ENCODE peak calls at places on chromosomes 11 and 22, in ten cellular contexts. Z is upper lobe of right lung; N is cardiac muscle cell; W is left ventricle myocardium inferior; L is CD4-positive, alpha-beta memory T cell; S is BE2C; D is sigmoid colon; G is brain microvascular endothelial cell; O is astrocyte of the spinal cord; T is cardiac fibroblast. C is an unnamed sample.

GRCh38 chr11:14607713-14608112 is 35.9 kb upstream of the PDE3B start:
- DNase-seq in Z (no peak), N (no peak), W (no peak), L (no peak), S (no peak), D (no peak), G (no peak), O (no peak), T (no peak), C (no peak)

GRCh38 chr11:95338430-95338991 is 107.5 kb upstream of the SESN3 start:
- DNase-seq in Z (peak), N (peak), W (peak), L (no peak), S (peak), D (peak), G (no peak), O (peak), T (peak), C (peak)

GRCh38 chr11:3368199-3368598 is 10.7 kb downstream of the ZNF195 start:
- DNase-seq in Z (no peak), N (no peak), W (no peak), L (no peak), S (no peak), D (no peak), G (no peak), O (no peak), T (no peak), C (no peak)

GRCh38 chr11:95306816-95307215 is 75.8 kb upstream of the SESN3 start:
- DNase-seq in Z (no peak), N (no peak), W (no peak), L (no peak), S (no peak), D (no peak), G (no peak), O (no peak), T (no peak), C (no peak)

GRCh38 chr22:26673485-26673884 is 16.1 kb downstream of the MIAT start:
- DNase-seq in Z (no peak), N (no peak), W (no peak), L (no peak), S (no peak), D (no peak), G (peak), O (no peak), T (peak), C (peak)

GRCh38 chr11:60924110-60924905 is at the start of gene TMEM132A:
- DNase-seq in Z (peak), N (peak), W (peak), L (peak), S (peak), D (no peak), G (peak), O (peak), T (peak), C (peak)

GRCh38 chr22:30267382-30268302 is 991 bp upstream of the OSM start:
- DNase-seq in Z (no peak), N (no peak), W (no peak), L (peak), S (no peak), D (no peak), G (no peak), O (no peak), T (no peak), C (no peak)

GRCh38 chr22:38843201-38843715 is 570 bp downstream of the NPTXR start:
- DNase-seq in Z (peak), N (peak), W (peak), L (peak), S (peak), D (peak), G (peak), O (peak), T (peak), C (peak)

GRCh38 chr11:86717817-86718501 is 45.5 kb upstream of the ME3 start:
- DNase-seq in Z (no peak), N (no peak), W (no peak), L (no peak), S (no peak), D (no peak), G (no peak), O (no peak), T (peak), C (no peak)

GRCh38 chr22:36769541-36769940 is 6.4 kb downstream of the IFT27 start:
- DNase-seq in Z (peak), N (no peak), W (no peak), L (no peak), S (peak), D (peak), G (no peak), O (no peak), T (no peak), C (no peak)

GRCh38 chr11:128291835-128292234 is 295.5 kb downstream of the ETS1 start:
- DNase-seq in Z (no peak), N (no peak), W (no peak), L (peak), S (no peak), D (no peak), G (no peak), O (no peak), T (no peak), C (no peak)

GRCh38 chr22:45341503-45341902 is 31.8 kb downstream of the FAM118A start:
- DNase-seq in Z (no peak), N (peak), W (no peak), L (peak), S (no peak), D (no peak), G (no peak), O (no peak), T (no peak), C (no peak)

GRCh38 chr11:44316388-44317240 is 6.7 kb upstream of the ALX4 start:
- DNase-seq in Z (peak), N (no peak), W (no peak), L (no peak), S (no peak), D (no peak), G (no peak), O (no peak), T (no peak), C (no peak)
- H3K4me3 ChIP-seq in Z (peak), N (peak), W (peak), L (no peak), S (no peak), D (peak), G (peak), O (peak), T (peak), C (peak)

DNA sequence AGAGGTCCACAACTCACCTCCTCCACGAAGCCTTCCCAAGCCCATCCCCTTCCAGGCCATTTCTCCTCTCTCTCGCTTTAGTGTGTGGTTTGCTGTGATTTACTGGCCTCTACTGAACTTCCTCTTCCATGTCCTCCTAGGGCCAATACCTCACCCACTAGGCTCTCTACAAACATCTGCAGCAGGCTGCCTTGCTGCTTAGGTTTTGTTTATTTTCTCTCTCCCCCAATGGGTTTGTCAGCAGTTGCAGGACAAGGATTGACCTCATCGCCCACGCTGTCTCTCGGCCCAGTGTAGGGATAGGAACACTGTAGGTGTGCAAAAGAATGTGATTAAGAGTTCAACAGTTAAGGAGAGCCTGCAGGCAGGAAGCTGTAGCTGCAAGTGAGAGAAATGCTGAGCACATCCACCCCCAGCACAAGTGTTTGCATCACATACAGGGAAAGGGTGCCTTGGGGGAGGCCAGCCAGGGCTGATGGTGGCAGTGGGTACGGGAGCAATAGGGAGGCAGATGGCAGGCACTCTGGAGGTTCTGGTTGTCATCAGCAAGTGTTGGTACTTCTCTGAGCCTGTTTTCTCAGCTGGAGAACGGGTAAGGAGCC is 1.4 kb downstream of the PC start:
- DNase-seq in Z (peak), N (peak), W (no peak), L (peak), S (no peak), D (peak), G (peak), O (peak), T (peak), C (peak)
- H3K4me3 ChIP-seq in Z (no peak), N (no peak), W (no peak), L (no peak), S (no peak), D (no peak), G (no peak), O (peak), T (no peak), C (peak)

DNA sequence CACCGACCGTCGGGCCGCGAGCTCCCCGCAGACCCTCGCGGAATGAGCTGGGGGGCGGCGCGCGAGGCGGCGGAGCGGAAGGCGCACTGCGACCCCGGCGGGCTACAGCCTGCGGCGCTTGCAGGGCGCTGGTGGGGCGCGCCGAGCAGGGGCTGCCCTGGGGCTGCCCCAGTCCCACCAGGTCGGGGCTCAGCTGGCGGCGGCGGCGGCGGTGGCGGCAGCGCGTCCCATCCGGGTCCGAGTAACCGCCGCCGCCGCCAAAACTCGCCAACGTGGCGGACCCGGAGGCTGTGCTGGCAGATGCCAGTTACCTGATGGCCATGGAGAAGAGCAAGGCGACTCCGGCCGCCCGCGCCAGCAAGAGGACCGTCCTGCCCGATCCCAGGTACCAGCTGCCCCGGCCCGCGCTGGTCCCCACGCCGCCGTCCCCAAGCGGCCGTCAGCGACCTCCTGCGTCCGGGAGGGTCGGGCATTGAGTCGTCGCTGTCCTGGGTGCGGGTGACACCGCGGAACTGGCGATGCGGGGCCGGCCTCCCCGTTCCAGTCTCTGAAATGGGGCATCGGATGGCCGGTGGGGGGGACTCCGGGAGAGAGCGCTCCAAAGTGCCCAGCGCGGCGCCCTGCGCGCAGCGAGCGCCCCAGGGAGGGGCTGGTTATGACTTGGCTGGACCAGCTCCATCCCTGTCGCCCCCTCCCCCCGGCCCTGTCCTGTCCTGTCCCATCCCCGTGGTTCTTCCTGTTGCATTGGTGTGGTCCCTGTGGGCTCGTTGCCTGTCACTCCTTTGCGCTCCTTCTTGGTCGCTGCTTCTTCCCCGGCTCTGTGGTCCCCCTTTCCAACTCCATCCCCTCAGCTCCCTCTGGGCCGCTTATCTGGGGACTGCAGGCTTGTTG is 63.5 kb downstream of the CRYBB2 start:
- DNase-seq in Z (no peak), N (peak), W (no peak), L (no peak), S (peak), D (no peak), G (no peak), O (no peak), T (no peak), C (no peak)
- H3K4me3 ChIP-seq in Z (no peak), N (peak), W (peak), L (no peak), S (peak), D (no peak), G (no peak), O (no peak), T (no peak), C (no peak)

GRCh38 chr11:114298701-114299090 is 2.5 kb downstream of the NNMT start:
- DNase-seq in Z (no peak), N (no peak), W (no peak), L (no peak), S (no peak), D (no peak), G (no peak), O (peak), T (no peak), C (peak)
- H3K4me3 ChIP-seq in Z (peak), N (no peak), W (peak), L (no peak), S (no peak), D (peak), G (peak), O (peak), T (peak), C (peak)